ENCODE peak calls at places on chromosomes 3 and 15, in six cellular contexts. One of them, this sample, is unnamed.

GRCh38 chr15:58529041-58529440 is 97.2 kb downstream of the LIPC start:
- DNase-seq in H1: no peak
- DNase-seq in HL-60: no peak
- DNase-seq in GM12878: no peak
- DNase-seq in HepG2: no peak
- DNase-seq in K562: no peak
- DNase-seq in this sample: no peak

GRCh38 chr15:87154771-87155170 is 1075.1 kb downstream of the AGBL1 start:
- DNase-seq in HL-60: no peak
- DNase-seq in H1: no peak
- DNase-seq in HepG2: no peak
- DNase-seq in K562: no peak
- DNase-seq in GM12878: no peak
- DNase-seq in this sample: no peak

GRCh38 chr3:114841515-114841914 is 305.6 kb downstream of the ZBTB20 start:
- DNase-seq in GM12878: no peak
- DNase-seq in HepG2: no peak
- DNase-seq in H1: no peak
- DNase-seq in HL-60: no peak
- DNase-seq in K562: no peak
- DNase-seq in this sample: no peak

GRCh38 chr3:129462365-129462968 is 22.4 kb downstream of the IFT122 start:
- DNase-seq in GM12878: no peak
- DNase-seq in H1: no peak
- DNase-seq in HepG2: no peak
- DNase-seq in HL-60: no peak
- DNase-seq in K562: peak; percentile 26
- DNase-seq in this sample: no peak

GRCh38 chr3:142808103-142808917 is 80.6 kb downstream of the PCOLCE2 start:
- DNase-seq in H1: no peak
- DNase-seq in HepG2: peak; percentile 5
- DNase-seq in K562: no peak
- DNase-seq in GM12878: no peak
- DNase-seq in HL-60: no peak
- DNase-seq in this sample: no peak

GRCh38 chr3:185696039-185696438 is 109.9 kb downstream of the SENP2 start:
- DNase-seq in K562: no peak
- DNase-seq in HL-60: no peak
- DNase-seq in HepG2: no peak
- DNase-seq in H1: no peak
- DNase-seq in GM12878: no peak
- DNase-seq in this sample: peak; percentile 23

GRCh38 chr15:38853608-38854007 is 289.0 kb upstream of the RASGRP1 start:
- DNase-seq in HepG2: no peak
- DNase-seq in HL-60: no peak
- DNase-seq in H1: peak; percentile 50
- DNase-seq in GM12878: no peak
- DNase-seq in K562: no peak
- DNase-seq in this sample: no peak

GRCh38 chr15:51403072-51403878 is 61.8 kb downstream of the GLDN start:
- DNase-seq in H1: no peak
- DNase-seq in GM12878: no peak
- DNase-seq in K562: no peak
- DNase-seq in HL-60: no peak
- DNase-seq in HepG2: peak; percentile 15
- DNase-seq in this sample: peak; percentile 39

GRCh38 chr3:181916018-181916417 is 204.3 kb downstream of the SOX2 start:
- DNase-seq in GM12878: no peak
- DNase-seq in HL-60: no peak
- DNase-seq in HepG2: no peak
- DNase-seq in H1: no peak
- DNase-seq in K562: no peak
- DNase-seq in this sample: peak; percentile 59

GRCh38 chr3:59774613-59775012 is 724.8 kb upstream of the CFAP20DC start:
- DNase-seq in GM12878: no peak
- DNase-seq in HepG2: no peak
- DNase-seq in H1: no peak
- DNase-seq in HL-60: no peak
- DNase-seq in K562: no peak
- DNase-seq in this sample: no peak

GRCh38 chr3:33089515-33089914 is 7.4 kb downstream of the GLB1 start:
- DNase-seq in HepG2: no peak
- DNase-seq in K562: no peak
- DNase-seq in HL-60: no peak
- DNase-seq in H1: no peak
- DNase-seq in GM12878: peak; percentile 43
- DNase-seq in this sample: no peak

GRCh38 chr3:46716461-46717441 is 918 bp downstream of the PRSS50 start:
- DNase-seq in HL-60: no peak
- DNase-seq in K562: no peak
- DNase-seq in H1: no peak
- DNase-seq in HepG2: no peak
- DNase-seq in GM12878: no peak
- DNase-seq in this sample: no peak

GRCh38 chr3:39272191-39272590 is 7.6 kb downstream of the CX3CR1 start:
- DNase-seq in K562: no peak
- DNase-seq in H1: no peak
- DNase-seq in HepG2: no peak
- DNase-seq in GM12878: no peak
- DNase-seq in HL-60: peak; percentile 66
- DNase-seq in this sample: no peak

GRCh38 chr3:108099679-108100428 is 9.0 kb upstream of the CD47 start:
- DNase-seq in HL-60: peak; percentile 86
- DNase-seq in HepG2: no peak
- DNase-seq in K562: peak; percentile 56
- DNase-seq in H1: no peak
- DNase-seq in GM12878: no peak
- DNase-seq in this sample: no peak

GRCh38 chr3:148229107-148229506 is 468.6 kb upstream of the AGTR1 start:
- DNase-seq in H1: no peak
- DNase-seq in HL-60: no peak
- DNase-seq in GM12878: no peak
- DNase-seq in K562: no peak
- DNase-seq in HepG2: no peak
- DNase-seq in this sample: no peak
- TF ChIP-seq GABPA in H1: no peak
- TF ChIP-seq GABPA in HL-60: no peak
- TF ChIP-seq GABPA in GM12878: no peak
- TF ChIP-seq GABPA in K562: no peak
- TF ChIP-seq GABPA in HepG2: no peak
- TF ChIP-seq GABPA in this sample: no peak

DNA sequence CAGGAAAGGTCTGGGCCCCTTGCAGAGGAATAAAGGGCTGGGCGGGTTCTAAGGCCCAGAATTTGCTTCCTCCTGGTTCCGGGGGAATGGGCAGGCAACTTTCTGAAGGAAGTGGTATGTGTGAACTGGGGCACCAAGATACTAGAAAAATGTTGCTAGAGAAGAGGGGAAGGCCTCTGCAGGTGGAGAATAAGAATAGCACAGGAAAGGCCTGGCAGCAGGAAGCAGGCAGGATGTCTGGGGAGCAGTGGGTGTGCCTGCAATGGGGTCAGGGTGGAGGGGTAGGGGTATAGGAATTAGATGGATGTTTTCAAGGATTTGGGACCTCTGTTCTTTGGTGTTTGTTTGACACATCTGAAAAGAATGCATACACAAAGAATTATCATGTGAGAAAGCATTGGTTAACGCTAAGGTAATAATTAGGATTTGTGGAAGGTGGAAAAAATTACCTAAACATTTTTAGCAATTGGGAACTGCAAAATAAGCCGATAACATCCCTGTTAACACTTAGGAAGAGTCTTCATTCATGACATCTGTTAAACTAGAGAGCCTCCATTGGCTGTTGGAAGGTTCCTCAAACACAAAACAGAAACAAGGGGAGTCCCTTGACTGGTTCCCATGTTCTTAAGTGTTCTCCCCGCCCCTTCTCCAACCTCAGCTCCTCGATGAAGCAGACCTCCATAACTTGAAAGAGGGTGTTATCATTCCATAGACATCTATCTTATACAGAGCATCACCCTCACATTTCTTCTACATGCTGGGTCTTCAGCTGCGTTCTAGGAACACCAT is 2.3 kb downstream of the SLC22A13 start:
- DNase-seq in GM12878: no peak
- DNase-seq in HL-60: no peak
- DNase-seq in K562: no peak
- DNase-seq in H1: no peak
- DNase-seq in HepG2: no peak
- DNase-seq in this sample: no peak
- TF ChIP-seq GABPA in GM12878: no peak
- TF ChIP-seq GABPA in HL-60: no peak
- TF ChIP-seq GABPA in K562: no peak
- TF ChIP-seq GABPA in H1: no peak
- TF ChIP-seq GABPA in HepG2: no peak
- TF ChIP-seq GABPA in this sample: no peak

GRCh38 chr3:100978036-100978659 is 15.1 kb downstream of the ABI3BP start:
- DNase-seq in HL-60: no peak
- DNase-seq in HepG2: no peak
- DNase-seq in K562: no peak
- DNase-seq in H1: no peak
- DNase-seq in GM12878: no peak
- DNase-seq in this sample: no peak
- TF ChIP-seq GABPA in HL-60: no peak
- TF ChIP-seq GABPA in HepG2: no peak
- TF ChIP-seq GABPA in K562: no peak
- TF ChIP-seq GABPA in H1: no peak
- TF ChIP-seq GABPA in GM12878: no peak
- TF ChIP-seq GABPA in this sample: no peak

GRCh38 chr15:31372635-31373091 is 46.0 kb downstream of the KLF13 start:
- DNase-seq in H1: peak; percentile 69
- DNase-seq in HL-60: no peak
- DNase-seq in K562: no peak
- DNase-seq in HepG2: no peak
- DNase-seq in GM12878: no peak
- DNase-seq in this sample: peak; percentile 97
- TF ChIP-seq GABPA in H1: peak; percentile 17
- TF ChIP-seq GABPA in HL-60: no peak
- TF ChIP-seq GABPA in K562: no peak
- TF ChIP-seq GABPA in HepG2: no peak
- TF ChIP-seq GABPA in GM12878: no peak
- TF ChIP-seq GABPA in this sample: no peak

GRCh38 chr3:15630646-15631350 is 29.3 kb downstream of the BTD start:
- DNase-seq in HepG2: no peak
- DNase-seq in GM12878: no peak
- DNase-seq in H1: no peak
- DNase-seq in HL-60: no peak
- DNase-seq in K562: no peak
- DNase-seq in this sample: peak; percentile 26
- TF ChIP-seq GABPA in HepG2: no peak
- TF ChIP-seq GABPA in GM12878: no peak
- TF ChIP-seq GABPA in H1: no peak
- TF ChIP-seq GABPA in HL-60: no peak
- TF ChIP-seq GABPA in K562: peak; percentile 50
- TF ChIP-seq GABPA in this sample: no peak

GRCh38 chr3:135784557-135784956 is 181.0 kb upstream of the PPP2R3A start:
- DNase-seq in HepG2: no peak
- DNase-seq in HL-60: peak; percentile 16
- DNase-seq in GM12878: peak; percentile 5
- DNase-seq in H1: no peak
- DNase-seq in K562: no peak
- DNase-seq in this sample: no peak
- TF ChIP-seq GABPA in HepG2: no peak
- TF ChIP-seq GABPA in HL-60: no peak
- TF ChIP-seq GABPA in GM12878: no peak
- TF ChIP-seq GABPA in H1: no peak
- TF ChIP-seq GABPA in K562: no peak
- TF ChIP-seq GABPA in this sample: no peak

DNA sequence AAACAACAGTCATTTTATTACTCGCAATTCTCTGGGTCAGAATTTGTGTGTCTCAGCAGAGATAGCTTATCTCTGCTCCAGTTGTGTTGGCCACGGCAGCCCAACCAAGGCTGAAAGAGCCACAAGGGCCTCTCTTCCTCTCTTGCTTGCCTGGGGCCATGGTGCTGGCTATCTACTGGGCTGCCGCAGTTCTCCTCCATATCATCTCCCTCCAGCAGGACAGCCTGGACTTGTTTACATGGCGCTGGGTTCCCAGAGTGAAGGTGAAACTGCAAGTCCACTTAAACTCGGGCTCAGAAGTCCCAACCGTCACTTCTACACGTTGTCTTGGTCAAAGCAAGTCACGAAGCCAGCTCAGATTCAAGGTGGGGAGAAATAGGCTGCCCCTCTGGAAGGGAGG is 134.8 kb downstream of the UACA start:
- DNase-seq in GM12878: no peak
- DNase-seq in HL-60: no peak
- DNase-seq in K562: peak; percentile 19
- DNase-seq in H1: no peak
- DNase-seq in HepG2: no peak
- DNase-seq in this sample: no peak
- TF ChIP-seq GABPA in GM12878: no peak
- TF ChIP-seq GABPA in HL-60: no peak
- TF ChIP-seq GABPA in K562: no peak
- TF ChIP-seq GABPA in H1: no peak
- TF ChIP-seq GABPA in HepG2: no peak
- TF ChIP-seq GABPA in this sample: no peak

DNA sequence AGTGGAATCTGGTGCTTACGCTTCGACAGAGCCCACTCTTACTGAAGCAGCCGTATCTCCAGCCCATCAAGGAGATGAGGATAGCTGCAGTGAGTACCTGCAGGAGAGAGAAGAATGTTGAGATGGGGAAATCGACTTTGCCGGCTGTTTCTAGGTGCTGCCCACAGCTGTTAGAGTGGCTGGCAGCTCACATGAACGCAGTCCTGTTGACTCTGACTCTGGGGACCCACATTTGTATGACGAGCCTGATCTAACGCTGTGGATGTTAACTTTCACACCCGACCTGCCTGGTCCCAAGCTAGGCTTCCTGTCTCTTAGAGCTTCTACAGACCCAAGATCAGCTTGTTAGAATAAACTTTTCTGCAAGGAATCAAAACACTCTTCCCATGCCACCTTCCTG is 8.9 kb upstream of the DYNLT2B start:
- DNase-seq in H1: no peak
- DNase-seq in K562: no peak
- DNase-seq in HL-60: no peak
- DNase-seq in HepG2: no peak
- DNase-seq in GM12878: no peak
- DNase-seq in this sample: no peak
- TF ChIP-seq GABPA in H1: no peak
- TF ChIP-seq GABPA in K562: no peak
- TF ChIP-seq GABPA in HL-60: no peak
- TF ChIP-seq GABPA in HepG2: no peak
- TF ChIP-seq GABPA in GM12878: no peak
- TF ChIP-seq GABPA in this sample: no peak

GRCh38 chr15:45128971-45129639 is 574 bp downstream of the DUOXA1 start:
- DNase-seq in H1: no peak
- DNase-seq in HepG2: no peak
- DNase-seq in HL-60: no peak
- DNase-seq in K562: no peak
- DNase-seq in GM12878: no peak
- DNase-seq in this sample: no peak
- TF ChIP-seq GABPA in H1: no peak
- TF ChIP-seq GABPA in HepG2: no peak
- TF ChIP-seq GABPA in HL-60: no peak
- TF ChIP-seq GABPA in K562: no peak
- TF ChIP-seq GABPA in GM12878: no peak
- TF ChIP-seq GABPA in this sample: no peak

This sample was measured in SK-N-SH.